ENCODE peak calls at places on chromosomes 13 and 19, in ten cellular contexts. W, Y, X, L, S, E, H, G, Q and C are unnamed samples.

GRCh38 chr19:7497292-7497691 is 8.5 kb upstream of the PEX11G start:
- DNase-seq in W (no peak), H (no peak), L (no peak), Y (no peak), S (no peak), X (no peak), E (no peak), G (no peak), Q (no peak), C (no peak)

GRCh38 chr19:45767410-45767880 is 1.6 kb downstream of the SIX5 start:
- DNase-seq in H (peak), X (peak), G (peak), L (peak), Q (peak), E (peak), Y (peak), W (peak), S (peak), C (peak)

GRCh38 chr13:70523622-70524021 is 415.4 kb upstream of the KLHL1 start:
- DNase-seq in Q (no peak), Y (no peak), X (no peak), G (no peak), S (no peak), L (peak), H (peak), W (no peak), E (no peak), C (no peak)

GRCh38 chr13:20182231-20182846 is 10.4 kb downstream of the GJB2 start:
- DNase-seq in S (peak), G (peak), W (no peak), X (peak), L (peak), H (peak), Q (peak), E (no peak), Y (peak), C (peak)

GRCh38 chr13:111532111-111532510 is 211.7 kb downstream of the TEX29 start:
- DNase-seq in H (no peak), X (no peak), L (no peak), S (no peak), G (no peak), E (no peak), Q (no peak), W (no peak), Y (no peak), C (no peak)

GRCh38 chr13:61410669-61411297 is 4.9 kb downstream of the PCDH20 start:
- DNase-seq in X (peak), W (no peak), L (peak), Y (peak), G (peak), S (peak), Q (no peak), E (no peak), H (peak), C (no peak)

GRCh38 chr19:43625918-43626579 is 6.6 kb upstream of the ZNF428 start:
- DNase-seq in X (no peak), S (no peak), H (peak), G (no peak), W (no peak), E (no peak), Y (peak), Q (no peak), L (no peak), C (no peak)

GRCh38 chr13:109729031-109729870 is 57.1 kb downstream of the IRS2 start:
- DNase-seq in Q (no peak), W (no peak), H (no peak), E (no peak), X (peak), Y (no peak), L (peak), S (no peak), G (no peak), C (no peak)

GRCh38 chr13:114315074-114315785 is 927 bp downstream of the CHAMP1 start:
- DNase-seq in W (no peak), Y (no peak), Q (no peak), E (no peak), G (no peak), X (no peak), L (no peak), H (no peak), S (no peak), C (no peak)

GRCh38 chr13:44894001-44894770 is 95.1 kb downstream of the NUFIP1 start:
- DNase-seq in W (no peak), G (peak), Y (no peak), Q (no peak), S (no peak), X (no peak), E (no peak), L (no peak), H (no peak), C (peak)

GRCh38 chr19:30222428-30222873 is 149.7 kb upstream of the ZNF536 start:
- DNase-seq in Q (no peak), E (no peak), Y (no peak), S (no peak), W (no peak), X (no peak), H (no peak), G (no peak), L (no peak), C (no peak)

GRCh38 chr19:46744005-46744691 is 1.7 kb upstream of the FKRP start:
- DNase-seq in S (no peak), G (no peak), Y (no peak), L (no peak), H (no peak), X (no peak), Q (no peak), W (no peak), E (no peak), C (no peak)

GRCh38 chr13:38398810-38399493 is 49.3 kb downstream of the UFM1 start:
- DNase-seq in H (peak), S (peak), Y (no peak), Q (peak), W (no peak), X (peak), E (no peak), G (peak), L (no peak), C (no peak)

GRCh38 chr13:33577037-33577436 is 240.9 kb upstream of the RFC3 start:
- DNase-seq in E (no peak), S (no peak), X (no peak), L (no peak), H (peak), G (no peak), W (no peak), Q (peak), Y (no peak), C (no peak)

GRCh38 chr13:111213964-111214726 is 99.0 kb downstream of the ARHGEF7 start:
- DNase-seq in E (no peak), S (no peak), Y (no peak), X (no peak), G (no peak), L (no peak), H (no peak), Q (no peak), W (no peak), C (no peak)

GRCh38 chr13:75566658-75567057 is 17.1 kb downstream of the UCHL3 start:
- DNase-seq in S (peak), W (no peak), Y (peak), Q (peak), E (no peak), X (peak), G (peak), L (peak), H (peak), C (no peak)
- TF ChIP-seq CTCF in S (peak), W (peak), Y (no peak), Q (peak), E (no peak), X (peak), G (peak), L (peak), H (no peak), C (peak)

GRCh38 chr13:101572456-101572855 is 120.0 kb downstream of the ITGBL1 start:
- DNase-seq in Q (peak), W (no peak), X (no peak), S (peak), E (no peak), H (no peak), Y (no peak), G (no peak), L (no peak), C (no peak)

GRCh38 chr13:101579291-101579802 is 126.9 kb downstream of the ITGBL1 start:
- DNase-seq in G (peak), L (peak), H (peak), E (no peak), Q (peak), S (peak), Y (peak), X (peak), W (no peak), C (no peak)

GRCh38 chr13:101575591-101575990 is 123.1 kb downstream of the ITGBL1 start:
- DNase-seq in W (no peak), Y (peak), E (no peak), Q (no peak), S (peak), G (peak), H (no peak), X (peak), L (no peak), C (no peak)

GRCh38 chr13:101576452-101576851 is 124.0 kb downstream of the ITGBL1 start:
- DNase-seq in H (peak), L (peak), X (peak), Y (peak), E (no peak), Q (no peak), G (peak), S (peak), W (no peak), C (no peak)

GRCh38 chr13:101576977-101577376 is 124.5 kb downstream of the ITGBL1 start:
- DNase-seq in G (no peak), H (no peak), Q (no peak), E (no peak), W (no peak), S (no peak), L (no peak), X (no peak), Y (no peak), C (no peak)
- TF ChIP-seq CTCF in G (no peak), H (no peak), Q (no peak), E (no peak), W (no peak), S (no peak), L (no peak), X (no peak), Y (no peak), C (no peak)

GRCh38 chr13:112711528-112712265 is 21.9 kb downstream of the ATP11A start:
- DNase-seq in W (peak), G (peak), Y (peak), X (peak), E (peak), Q (peak), L (peak), S (peak), H (peak), C (peak)
- TF ChIP-seq CTCF in W (no peak), G (peak), Y (peak), X (peak), E (no peak), Q (peak), L (no peak), S (peak), H (no peak), C (peak)

GRCh38 chr13:36088001-36088400 is 43.2 kb downstream of the DCLK1 start:
- DNase-seq in S (no peak), L (peak), X (peak), Q (no peak), W (no peak), E (no peak), G (peak), H (no peak), Y (peak), C (no peak)
- TF ChIP-seq CTCF in S (no peak), L (no peak), X (peak), Q (no peak), W (no peak), E (no peak), G (no peak), H (no peak), Y (no peak), C (no peak)

GRCh38 chr13:26629260-26629659 is 71.8 kb downstream of the WASF3 start:
- DNase-seq in Y (no peak), X (peak), L (no peak), E (no peak), S (peak), H (no peak), G (peak), W (no peak), Q (no peak), C (no peak)
- TF ChIP-seq CTCF in Y (no peak), X (peak), L (no peak), E (no peak), S (peak), H (peak), G (peak), W (no peak), Q (peak), C (peak)

GRCh38 chr13:28679628-28680027 is 20.7 kb downstream of the POMP start:
- DNase-seq in W (no peak), Y (peak), H (peak), L (peak), E (no peak), X (peak), G (peak), S (peak), Q (no peak), C (no peak)
- TF ChIP-seq CTCF in W (peak), Y (peak), H (no peak), L (peak), E (no peak), X (no peak), G (peak), S (peak), Q (peak), C (peak)